ENCODE peak calls at places on chromosomes 2 and 18, in nine cellular contexts. B, R, I, Z, W, T, Y, K and J are unnamed samples.

GRCh38 chr18:59075923-59076322 is 63.8 kb upstream of the SEC11C start:
- DNase-seq in W (no peak), K (no peak), I (no peak), B (no peak), Z (no peak), R (no peak), Y (no peak), T (no peak), J (no peak)

GRCh38 chr18:6504605-6505510 is 90.1 kb upstream of the L3MBTL4 start:
- DNase-seq in B (no peak), Y (no peak), W (no peak), I (no peak), K (no peak), T (no peak), R (no peak), Z (no peak), J (no peak)

GRCh38 chr18:33316146-33316587 is 124.4 kb downstream of the CCDC178 start:
- DNase-seq in K (no peak), T (peak), B (no peak), Z (peak), Y (no peak), R (no peak), W (peak), I (no peak), J (no peak)

GRCh38 chr18:42706618-42707017 is 408.9 kb downstream of the RIT2 start:
- DNase-seq in K (no peak), Y (no peak), T (peak), W (peak), B (no peak), Z (peak), I (no peak), R (no peak), J (no peak)

GRCh38 chr2:177881001-177881748 is 191.4 kb downstream of the PDE11A start:
- DNase-seq in I (no peak), T (no peak), W (no peak), R (no peak), B (no peak), Y (no peak), K (no peak), Z (no peak), J (no peak)

GRCh38 chr2:218607436-218608115 is at the start of gene PLCD4:
- DNase-seq in K (peak), Y (peak), Z (peak), T (peak), B (peak), I (peak), W (peak), R (peak), J (no peak)

GRCh38 chr2:207901401-207901800 is 123.9 kb downstream of the PLEKHM3 start:
- DNase-seq in I (no peak), Z (peak), B (no peak), W (no peak), K (no peak), R (no peak), Y (no peak), T (no peak), J (no peak)

GRCh38 chr18:41354151-41354550 is 600.9 kb upstream of the PIK3C3 start:
- DNase-seq in B (no peak), Z (no peak), I (no peak), Y (no peak), T (no peak), K (no peak), W (no peak), R (no peak), J (no peak)

GRCh38 chr2:7417845-7418244 is 500.6 kb downstream of the RNF144A start:
- DNase-seq in B (no peak), Y (no peak), R (no peak), K (no peak), W (no peak), Z (no peak), T (no peak), I (no peak), J (no peak)

GRCh38 chr2:116952254-116952653 is 862.2 kb upstream of the DDX18 start:
- DNase-seq in W (peak), Y (no peak), R (no peak), B (no peak), I (no peak), K (no peak), Z (peak), T (no peak), J (no peak)

GRCh38 chr2:234493117-234493516 is 3.8 kb downstream of the ARL4C start:
- DNase-seq in Y (no peak), K (no peak), T (no peak), B (no peak), W (no peak), I (no peak), Z (peak), R (no peak), J (no peak)

DNA sequence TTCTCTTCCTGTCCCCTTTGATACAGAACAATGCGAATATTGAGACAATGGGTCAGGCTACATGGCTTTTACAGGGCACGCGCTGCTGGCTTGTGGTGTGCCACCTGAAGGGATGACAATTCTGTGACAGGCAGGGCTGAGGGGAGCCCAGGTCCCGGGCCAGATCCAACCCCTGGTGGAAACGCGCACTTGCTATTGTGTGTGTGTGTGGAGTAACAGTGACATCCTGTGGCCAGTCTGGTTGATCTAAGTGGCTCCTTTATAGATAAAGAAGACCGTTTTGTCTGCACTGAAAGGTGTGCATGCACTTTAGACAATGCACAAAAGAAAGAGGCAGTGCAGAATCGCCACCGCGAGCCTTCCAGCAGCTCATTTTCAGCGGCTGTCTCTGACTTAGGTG is 273.6 kb downstream of the HRH4 start:
- DNase-seq in K (peak), W (peak), I (peak), R (no peak), Z (peak), Y (no peak), B (peak), T (peak), J (peak)
- TF ChIP-seq CTCF in K (peak), W (peak), I (peak), R (no peak), Z (peak), Y (no peak), B (no peak), T (peak), J (no peak)

GRCh38 chr2:64792310-64792709 is 138.6 kb upstream of the SERTAD2 start:
- DNase-seq in T (no peak), Y (no peak), I (no peak), K (no peak), Z (no peak), W (no peak), R (no peak), B (no peak), J (no peak)
- TF ChIP-seq CTCF in T (peak), Y (no peak), I (no peak), K (peak), Z (no peak), W (no peak), R (no peak), B (no peak), J (no peak)

DNA sequence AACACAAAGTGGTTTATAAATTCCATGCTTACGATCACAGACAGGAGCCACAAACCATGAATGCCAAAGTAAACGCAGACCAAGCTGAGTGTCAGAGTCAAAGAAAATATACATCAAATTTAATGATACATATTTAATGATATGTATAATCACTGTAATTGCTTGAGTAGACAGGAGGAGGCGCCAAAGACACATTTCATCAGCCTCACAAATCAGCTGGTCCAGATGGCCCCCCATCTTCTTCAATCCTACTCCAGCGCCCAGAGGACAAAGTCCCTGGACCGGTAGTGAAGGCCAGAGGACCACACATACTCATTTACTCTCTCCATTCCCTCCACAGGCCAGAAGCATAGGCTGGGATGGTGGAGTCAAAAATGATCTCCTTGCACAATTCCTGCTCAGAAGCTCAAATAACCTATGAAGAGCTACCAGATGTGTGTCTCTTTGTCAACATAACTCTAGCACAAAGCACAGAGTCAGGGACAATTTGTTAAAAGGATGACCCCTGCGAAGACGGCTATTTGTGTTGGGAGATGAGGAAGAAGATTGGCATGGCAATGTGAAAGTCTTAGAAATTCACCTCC is 149.3 kb upstream of the PGAP1 start:
- DNase-seq in Z (peak), K (no peak), W (no peak), Y (no peak), B (no peak), I (no peak), T (peak), R (no peak), J (peak)
- TF ChIP-seq CTCF in Z (peak), K (peak), W (peak), Y (peak), B (peak), I (peak), T (peak), R (peak), J (peak)

GRCh38 chr2:236028066-236028465 is 140.1 kb downstream of the GBX2 start:
- DNase-seq in B (no peak), W (no peak), Y (no peak), K (no peak), Z (no peak), I (no peak), R (no peak), T (no peak), J (no peak)
- TF ChIP-seq CTCF in B (no peak), W (no peak), Y (no peak), K (no peak), Z (no peak), I (no peak), R (no peak), T (no peak), J (no peak)

GRCh38 chr2:191806396-191806795 is 40.5 kb downstream of the CAVIN2 start:
- DNase-seq in K (no peak), R (no peak), T (no peak), Y (no peak), Z (no peak), W (no peak), I (no peak), B (no peak), J (no peak)

GRCh38 chr2:191815010-191815409 is 31.9 kb downstream of the CAVIN2 start:
- DNase-seq in R (no peak), B (no peak), Y (no peak), I (no peak), Z (no peak), T (no peak), K (no peak), W (no peak), J (no peak)

DNA sequence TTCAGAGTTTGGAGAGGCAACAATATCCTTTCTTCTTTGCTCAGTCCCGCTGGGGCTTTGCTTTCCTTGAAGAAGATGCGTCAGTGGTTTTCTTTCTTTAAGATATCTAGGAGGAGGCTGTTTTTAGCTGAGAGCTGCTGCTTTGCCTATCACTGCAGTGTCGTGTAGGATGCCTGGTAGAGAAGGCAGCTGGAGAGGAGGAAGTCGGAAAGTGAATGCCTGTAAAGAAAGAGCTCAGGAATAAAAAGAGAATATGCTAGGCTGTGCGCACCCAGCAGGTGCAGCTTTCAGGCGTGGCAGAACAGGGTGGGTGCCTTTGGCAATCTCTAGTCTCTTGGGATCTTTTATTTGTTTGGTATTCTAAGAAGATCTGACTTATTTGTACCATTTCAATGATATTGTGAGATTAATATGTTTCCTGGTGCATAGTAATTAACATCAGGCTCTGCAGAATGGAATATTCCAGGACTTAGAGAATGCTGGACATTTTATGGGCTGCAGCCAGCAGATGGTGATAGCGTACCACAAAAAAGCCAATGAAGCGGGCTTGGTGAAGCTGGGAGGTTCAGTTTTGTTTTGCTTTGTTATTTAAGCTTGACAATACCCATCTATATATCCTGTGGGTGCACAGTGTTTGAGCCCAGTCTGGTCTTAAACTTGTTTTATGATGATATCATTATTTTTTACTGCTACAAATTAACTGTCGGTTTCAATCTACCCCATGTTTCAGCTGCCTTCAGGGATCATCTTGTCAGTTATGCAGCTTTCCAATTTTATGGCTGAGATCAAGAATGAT is 34.9 kb downstream of the CAVIN2 start:
- DNase-seq in I (peak), R (no peak), K (peak), B (peak), Y (peak), Z (peak), T (peak), W (peak), J (peak)
- TF ChIP-seq CTCF in I (peak), R (peak), K (peak), B (peak), Y (peak), Z (peak), T (peak), W (peak), J (peak)